ENCODE peak calls at places on chromosome 2, in eight cellular contexts. One of them, this sample, is unnamed.
A peak's percentile ranks its signal among the peaks of the same experiment; 100 is the strongest.

GRCh38 chr2:97267411-97268074 is 154.6 kb downstream of the ANKRD36 start:
- DNase-seq in NCI-H2081 treated with DMSO at 0.1 percent for 48 hours: no peak
- DNase-seq in NCI-H1105: no peak
- DNase-seq in stimulated activated CD4-positive, alpha-beta T cell treated with anti-CD3 and anti-CD28 coated beads, Interleukin-2, amount 100 ng/mL, for 48 hours: no peak
- DNase-seq in stimulated activated CD8-positive, alpha-beta memory T cell treated with anti-CD3 and anti-CD28 coated beads, Interleukin-7, amount 100 ng/mL, for 1 hour: no peak
- DNase-seq in iris pigment epithelial cell: no peak
- DNase-seq in cerebellar nuclear complex: no peak
- DNase-seq in anterior cingulate cortex: no peak
- DNase-seq in this sample: peak; percentile 2

GRCh38 chr2:113272463-113272862 is 6.3 kb downstream of the PAX8 start:
- DNase-seq in NCI-H2081 treated with DMSO at 0.1 percent for 48 hours: no peak
- DNase-seq in NCI-H1105: no peak
- DNase-seq in stimulated activated CD4-positive, alpha-beta T cell treated with anti-CD3 and anti-CD28 coated beads, Interleukin-2, amount 100 ng/mL, for 48 hours: no peak
- DNase-seq in stimulated activated CD8-positive, alpha-beta memory T cell treated with anti-CD3 and anti-CD28 coated beads, Interleukin-7, amount 100 ng/mL, for 1 hour: no peak
- DNase-seq in iris pigment epithelial cell: no peak
- DNase-seq in cerebellar nuclear complex: no peak
- DNase-seq in anterior cingulate cortex: no peak
- DNase-seq in this sample: no peak

GRCh38 chr2:208250401-208250800 is 4.5 kb downstream of the IDH1 start:
- DNase-seq in NCI-H2081 treated with DMSO at 0.1 percent for 48 hours: no peak
- DNase-seq in NCI-H1105: no peak
- DNase-seq in stimulated activated CD4-positive, alpha-beta T cell treated with anti-CD3 and anti-CD28 coated beads, Interleukin-2, amount 100 ng/mL, for 48 hours: no peak
- DNase-seq in stimulated activated CD8-positive, alpha-beta memory T cell treated with anti-CD3 and anti-CD28 coated beads, Interleukin-7, amount 100 ng/mL, for 1 hour: no peak
- DNase-seq in iris pigment epithelial cell: peak; percentile 59
- DNase-seq in cerebellar nuclear complex: no peak
- DNase-seq in anterior cingulate cortex: no peak
- DNase-seq in this sample: no peak

GRCh38 chr2:210546424-210547223 is 9.8 kb upstream of the CPS1 start:
- DNase-seq in NCI-H2081 treated with DMSO at 0.1 percent for 48 hours: no peak
- DNase-seq in NCI-H1105: no peak
- DNase-seq in stimulated activated CD4-positive, alpha-beta T cell treated with anti-CD3 and anti-CD28 coated beads, Interleukin-2, amount 100 ng/mL, for 48 hours: no peak
- DNase-seq in stimulated activated CD8-positive, alpha-beta memory T cell treated with anti-CD3 and anti-CD28 coated beads, Interleukin-7, amount 100 ng/mL, for 1 hour: no peak
- DNase-seq in iris pigment epithelial cell: no peak
- DNase-seq in cerebellar nuclear complex: no peak
- DNase-seq in anterior cingulate cortex: no peak
- DNase-seq in this sample: no peak

GRCh38 chr2:105274046-105274445 is 32.5 kb downstream of the GPR45 start:
- DNase-seq in NCI-H2081 treated with DMSO at 0.1 percent for 48 hours: no peak
- DNase-seq in NCI-H1105: no peak
- DNase-seq in stimulated activated CD4-positive, alpha-beta T cell treated with anti-CD3 and anti-CD28 coated beads, Interleukin-2, amount 100 ng/mL, for 48 hours: no peak
- DNase-seq in stimulated activated CD8-positive, alpha-beta memory T cell treated with anti-CD3 and anti-CD28 coated beads, Interleukin-7, amount 100 ng/mL, for 1 hour: no peak
- DNase-seq in iris pigment epithelial cell: peak; percentile 96
- DNase-seq in cerebellar nuclear complex: no peak
- DNase-seq in anterior cingulate cortex: no peak
- DNase-seq in this sample: no peak

GRCh38 chr2:85032621-85033020 is 61.7 kb downstream of the KCMF1 start:
- DNase-seq in NCI-H2081 treated with DMSO at 0.1 percent for 48 hours: no peak
- DNase-seq in NCI-H1105: no peak
- DNase-seq in stimulated activated CD4-positive, alpha-beta T cell treated with anti-CD3 and anti-CD28 coated beads, Interleukin-2, amount 100 ng/mL, for 48 hours: no peak
- DNase-seq in stimulated activated CD8-positive, alpha-beta memory T cell treated with anti-CD3 and anti-CD28 coated beads, Interleukin-7, amount 100 ng/mL, for 1 hour: no peak
- DNase-seq in iris pigment epithelial cell: peak; percentile 73
- DNase-seq in cerebellar nuclear complex: no peak
- DNase-seq in anterior cingulate cortex: no peak
- DNase-seq in this sample: no peak

GRCh38 chr2:60735496-60736250 is 20.4 kb upstream of the PAPOLG start:
- DNase-seq in NCI-H2081 treated with DMSO at 0.1 percent for 48 hours: no peak
- DNase-seq in NCI-H1105: peak; percentile 16
- DNase-seq in stimulated activated CD4-positive, alpha-beta T cell treated with anti-CD3 and anti-CD28 coated beads, Interleukin-2, amount 100 ng/mL, for 48 hours: peak; percentile 7
- DNase-seq in stimulated activated CD8-positive, alpha-beta memory T cell treated with anti-CD3 and anti-CD28 coated beads, Interleukin-7, amount 100 ng/mL, for 1 hour: peak; percentile 13
- DNase-seq in iris pigment epithelial cell: no peak
- DNase-seq in cerebellar nuclear complex: no peak
- DNase-seq in anterior cingulate cortex: no peak
- DNase-seq in this sample: peak; percentile 46

GRCh38 chr2:36783276-36783675 is 86.8 kb downstream of the VIT start:
- DNase-seq in NCI-H2081 treated with DMSO at 0.1 percent for 48 hours: no peak
- DNase-seq in NCI-H1105: no peak
- DNase-seq in stimulated activated CD4-positive, alpha-beta T cell treated with anti-CD3 and anti-CD28 coated beads, Interleukin-2, amount 100 ng/mL, for 48 hours: no peak
- DNase-seq in stimulated activated CD8-positive, alpha-beta memory T cell treated with anti-CD3 and anti-CD28 coated beads, Interleukin-7, amount 100 ng/mL, for 1 hour: no peak
- DNase-seq in iris pigment epithelial cell: no peak
- DNase-seq in cerebellar nuclear complex: no peak
- DNase-seq in anterior cingulate cortex: no peak
- DNase-seq in this sample: no peak

GRCh38 chr2:128623776-128624424 is 305.2 kb upstream of the HS6ST1 start:
- DNase-seq in NCI-H2081 treated with DMSO at 0.1 percent for 48 hours: no peak
- DNase-seq in NCI-H1105: no peak
- DNase-seq in stimulated activated CD4-positive, alpha-beta T cell treated with anti-CD3 and anti-CD28 coated beads, Interleukin-2, amount 100 ng/mL, for 48 hours: no peak
- DNase-seq in stimulated activated CD8-positive, alpha-beta memory T cell treated with anti-CD3 and anti-CD28 coated beads, Interleukin-7, amount 100 ng/mL, for 1 hour: no peak
- DNase-seq in iris pigment epithelial cell: peak; percentile 95
- DNase-seq in cerebellar nuclear complex: no peak
- DNase-seq in anterior cingulate cortex: no peak
- DNase-seq in this sample: no peak

GRCh38 chr2:33583194-33583938 is 15.7 kb downstream of the FAM98A start:
- DNase-seq in NCI-H2081 treated with DMSO at 0.1 percent for 48 hours: no peak
- DNase-seq in NCI-H1105: no peak
- DNase-seq in stimulated activated CD4-positive, alpha-beta T cell treated with anti-CD3 and anti-CD28 coated beads, Interleukin-2, amount 100 ng/mL, for 48 hours: no peak
- DNase-seq in stimulated activated CD8-positive, alpha-beta memory T cell treated with anti-CD3 and anti-CD28 coated beads, Interleukin-7, amount 100 ng/mL, for 1 hour: no peak
- DNase-seq in iris pigment epithelial cell: peak; percentile 32
- DNase-seq in cerebellar nuclear complex: no peak
- DNase-seq in anterior cingulate cortex: no peak
- DNase-seq in this sample: peak; percentile 34

GRCh38 chr2:38876407-38876806 is 631 bp downstream of the MORN2 start:
- DNase-seq in NCI-H2081 treated with DMSO at 0.1 percent for 48 hours: no peak
- DNase-seq in NCI-H1105: no peak
- DNase-seq in stimulated activated CD4-positive, alpha-beta T cell treated with anti-CD3 and anti-CD28 coated beads, Interleukin-2, amount 100 ng/mL, for 48 hours: no peak
- DNase-seq in stimulated activated CD8-positive, alpha-beta memory T cell treated with anti-CD3 and anti-CD28 coated beads, Interleukin-7, amount 100 ng/mL, for 1 hour: no peak
- DNase-seq in iris pigment epithelial cell: no peak
- DNase-seq in cerebellar nuclear complex: no peak
- DNase-seq in anterior cingulate cortex: no peak
- DNase-seq in this sample: no peak

GRCh38 chr2:44543773-44544725 is 182.3 kb downstream of the CAMKMT start:
- DNase-seq in NCI-H2081 treated with DMSO at 0.1 percent for 48 hours: peak; percentile 95
- DNase-seq in NCI-H1105: no peak
- DNase-seq in stimulated activated CD4-positive, alpha-beta T cell treated with anti-CD3 and anti-CD28 coated beads, Interleukin-2, amount 100 ng/mL, for 48 hours: no peak
- DNase-seq in stimulated activated CD8-positive, alpha-beta memory T cell treated with anti-CD3 and anti-CD28 coated beads, Interleukin-7, amount 100 ng/mL, for 1 hour: no peak
- DNase-seq in iris pigment epithelial cell: no peak
- DNase-seq in cerebellar nuclear complex: no peak
- DNase-seq in anterior cingulate cortex: no peak
- DNase-seq in this sample: no peak

GRCh38 chr2:236143811-236144210 is 24.4 kb downstream of the GBX2 start:
- DNase-seq in NCI-H2081 treated with DMSO at 0.1 percent for 48 hours: no peak
- DNase-seq in NCI-H1105: no peak
- DNase-seq in stimulated activated CD4-positive, alpha-beta T cell treated with anti-CD3 and anti-CD28 coated beads, Interleukin-2, amount 100 ng/mL, for 48 hours: no peak
- DNase-seq in stimulated activated CD8-positive, alpha-beta memory T cell treated with anti-CD3 and anti-CD28 coated beads, Interleukin-7, amount 100 ng/mL, for 1 hour: no peak
- DNase-seq in iris pigment epithelial cell: no peak
- DNase-seq in cerebellar nuclear complex: no peak
- DNase-seq in anterior cingulate cortex: no peak
- DNase-seq in this sample: no peak

GRCh38 chr2:201968045-201968444 is 65.6 kb upstream of the FZD7 start:
- DNase-seq in NCI-H2081 treated with DMSO at 0.1 percent for 48 hours: no peak
- DNase-seq in NCI-H1105: no peak
- DNase-seq in stimulated activated CD4-positive, alpha-beta T cell treated with anti-CD3 and anti-CD28 coated beads, Interleukin-2, amount 100 ng/mL, for 48 hours: no peak
- DNase-seq in stimulated activated CD8-positive, alpha-beta memory T cell treated with anti-CD3 and anti-CD28 coated beads, Interleukin-7, amount 100 ng/mL, for 1 hour: no peak
- DNase-seq in iris pigment epithelial cell: no peak
- DNase-seq in cerebellar nuclear complex: no peak
- DNase-seq in anterior cingulate cortex: no peak
- DNase-seq in this sample: no peak

GRCh38 chr2:231126123-231126522 is 1.3 kb upstream of the HTR2B start:
- DNase-seq in NCI-H2081 treated with DMSO at 0.1 percent for 48 hours: no peak
- DNase-seq in NCI-H1105: no peak
- DNase-seq in stimulated activated CD4-positive, alpha-beta T cell treated with anti-CD3 and anti-CD28 coated beads, Interleukin-2, amount 100 ng/mL, for 48 hours: no peak
- DNase-seq in stimulated activated CD8-positive, alpha-beta memory T cell treated with anti-CD3 and anti-CD28 coated beads, Interleukin-7, amount 100 ng/mL, for 1 hour: no peak
- DNase-seq in iris pigment epithelial cell: no peak
- DNase-seq in cerebellar nuclear complex: no peak
- DNase-seq in anterior cingulate cortex: no peak
- DNase-seq in this sample: no peak

GRCh38 chr2:120526047-120526562 is 180.2 kb downstream of the INHBB start:
- DNase-seq in NCI-H2081 treated with DMSO at 0.1 percent for 48 hours: no peak
- DNase-seq in NCI-H1105: no peak
- DNase-seq in stimulated activated CD4-positive, alpha-beta T cell treated with anti-CD3 and anti-CD28 coated beads, Interleukin-2, amount 100 ng/mL, for 48 hours: no peak
- DNase-seq in stimulated activated CD8-positive, alpha-beta memory T cell treated with anti-CD3 and anti-CD28 coated beads, Interleukin-7, amount 100 ng/mL, for 1 hour: no peak
- DNase-seq in iris pigment epithelial cell: no peak
- DNase-seq in cerebellar nuclear complex: no peak
- DNase-seq in anterior cingulate cortex: no peak
- DNase-seq in this sample: no peak

GRCh38 chr2:112881217-112882000 is 29.6 kb upstream of the IL37 start:
- DNase-seq in NCI-H2081 treated with DMSO at 0.1 percent for 48 hours: no peak
- DNase-seq in NCI-H1105: no peak
- DNase-seq in stimulated activated CD4-positive, alpha-beta T cell treated with anti-CD3 and anti-CD28 coated beads, Interleukin-2, amount 100 ng/mL, for 48 hours: peak; percentile 33
- DNase-seq in stimulated activated CD8-positive, alpha-beta memory T cell treated with anti-CD3 and anti-CD28 coated beads, Interleukin-7, amount 100 ng/mL, for 1 hour: no peak
- DNase-seq in iris pigment epithelial cell: peak; percentile 87
- DNase-seq in cerebellar nuclear complex: no peak
- DNase-seq in anterior cingulate cortex: no peak
- DNase-seq in this sample: peak; percentile 33

GRCh38 chr2:61255580-61256437 is 93.8 kb downstream of the C2orf74 start:
- DNase-seq in NCI-H2081 treated with DMSO at 0.1 percent for 48 hours: no peak
- DNase-seq in NCI-H1105: no peak
- DNase-seq in stimulated activated CD4-positive, alpha-beta T cell treated with anti-CD3 and anti-CD28 coated beads, Interleukin-2, amount 100 ng/mL, for 48 hours: no peak
- DNase-seq in stimulated activated CD8-positive, alpha-beta memory T cell treated with anti-CD3 and anti-CD28 coated beads, Interleukin-7, amount 100 ng/mL, for 1 hour: no peak
- DNase-seq in iris pigment epithelial cell: peak; percentile 91
- DNase-seq in cerebellar nuclear complex: no peak
- DNase-seq in anterior cingulate cortex: no peak
- DNase-seq in this sample: no peak

GRCh38 chr2:74843371-74844298 is 9.7 kb downstream of the HK2 start:
- DNase-seq in NCI-H2081 treated with DMSO at 0.1 percent for 48 hours: no peak
- DNase-seq in NCI-H1105: no peak
- DNase-seq in stimulated activated CD4-positive, alpha-beta T cell treated with anti-CD3 and anti-CD28 coated beads, Interleukin-2, amount 100 ng/mL, for 48 hours: no peak
- DNase-seq in stimulated activated CD8-positive, alpha-beta memory T cell treated with anti-CD3 and anti-CD28 coated beads, Interleukin-7, amount 100 ng/mL, for 1 hour: no peak
- DNase-seq in iris pigment epithelial cell: peak; percentile 86
- DNase-seq in cerebellar nuclear complex: no peak
- DNase-seq in anterior cingulate cortex: no peak
- DNase-seq in this sample: no peak

GRCh38 chr2:12173271-12173942 is 427.0 kb downstream of the LPIN1 start:
- DNase-seq in NCI-H2081 treated with DMSO at 0.1 percent for 48 hours: no peak
- DNase-seq in NCI-H1105: no peak
- DNase-seq in stimulated activated CD4-positive, alpha-beta T cell treated with anti-CD3 and anti-CD28 coated beads, Interleukin-2, amount 100 ng/mL, for 48 hours: no peak
- DNase-seq in stimulated activated CD8-positive, alpha-beta memory T cell treated with anti-CD3 and anti-CD28 coated beads, Interleukin-7, amount 100 ng/mL, for 1 hour: no peak
- DNase-seq in iris pigment epithelial cell: peak; percentile 31
- DNase-seq in cerebellar nuclear complex: no peak
- DNase-seq in anterior cingulate cortex: no peak
- DNase-seq in this sample: no peak

GRCh38 chr2:147374410-147374811 is 470.4 kb upstream of the ACVR2A start:
- DNase-seq in NCI-H2081 treated with DMSO at 0.1 percent for 48 hours: peak; percentile 78
- DNase-seq in NCI-H1105: peak; percentile 83
- DNase-seq in stimulated activated CD4-positive, alpha-beta T cell treated with anti-CD3 and anti-CD28 coated beads, Interleukin-2, amount 100 ng/mL, for 48 hours: no peak
- DNase-seq in stimulated activated CD8-positive, alpha-beta memory T cell treated with anti-CD3 and anti-CD28 coated beads, Interleukin-7, amount 100 ng/mL, for 1 hour: no peak
- DNase-seq in iris pigment epithelial cell: no peak
- DNase-seq in cerebellar nuclear complex: no peak
- DNase-seq in anterior cingulate cortex: no peak
- DNase-seq in this sample: no peak

GRCh38 chr2:16073471-16073870 is 133.1 kb downstream of the MYCN start:
- DNase-seq in NCI-H2081 treated with DMSO at 0.1 percent for 48 hours: no peak
- DNase-seq in NCI-H1105: no peak
- DNase-seq in stimulated activated CD4-positive, alpha-beta T cell treated with anti-CD3 and anti-CD28 coated beads, Interleukin-2, amount 100 ng/mL, for 48 hours: no peak
- DNase-seq in stimulated activated CD8-positive, alpha-beta memory T cell treated with anti-CD3 and anti-CD28 coated beads, Interleukin-7, amount 100 ng/mL, for 1 hour: no peak
- DNase-seq in iris pigment epithelial cell: no peak
- DNase-seq in cerebellar nuclear complex: no peak
- DNase-seq in anterior cingulate cortex: no peak
- DNase-seq in this sample: no peak

GRCh38 chr2:121135168-121135853 is 149.7 kb downstream of the TFCP2L1 start:
- DNase-seq in NCI-H2081 treated with DMSO at 0.1 percent for 48 hours: no peak
- DNase-seq in NCI-H1105: no peak
- DNase-seq in stimulated activated CD4-positive, alpha-beta T cell treated with anti-CD3 and anti-CD28 coated beads, Interleukin-2, amount 100 ng/mL, for 48 hours: no peak
- DNase-seq in stimulated activated CD8-positive, alpha-beta memory T cell treated with anti-CD3 and anti-CD28 coated beads, Interleukin-7, amount 100 ng/mL, for 1 hour: no peak
- DNase-seq in iris pigment epithelial cell: no peak
- DNase-seq in cerebellar nuclear complex: no peak
- DNase-seq in anterior cingulate cortex: no peak
- DNase-seq in this sample: no peak

GRCh38 chr2:43265006-43265770 is 38.8 kb upstream of the ZFP36L2 start:
- DNase-seq in NCI-H2081 treated with DMSO at 0.1 percent for 48 hours: no peak
- DNase-seq in NCI-H1105: no peak
- DNase-seq in stimulated activated CD4-positive, alpha-beta T cell treated with anti-CD3 and anti-CD28 coated beads, Interleukin-2, amount 100 ng/mL, for 48 hours: no peak
- DNase-seq in stimulated activated CD8-positive, alpha-beta memory T cell treated with anti-CD3 and anti-CD28 coated beads, Interleukin-7, amount 100 ng/mL, for 1 hour: no peak
- DNase-seq in iris pigment epithelial cell: no peak
- DNase-seq in cerebellar nuclear complex: no peak
- DNase-seq in anterior cingulate cortex: no peak
- DNase-seq in this sample: no peak

GRCh38 chr2:42925742-42926437 is 133.5 kb upstream of the HAAO start:
- DNase-seq in NCI-H2081 treated with DMSO at 0.1 percent for 48 hours: no peak
- DNase-seq in NCI-H1105: peak; percentile 15
- DNase-seq in stimulated activated CD4-positive, alpha-beta T cell treated with anti-CD3 and anti-CD28 coated beads, Interleukin-2, amount 100 ng/mL, for 48 hours: no peak
- DNase-seq in stimulated activated CD8-positive, alpha-beta memory T cell treated with anti-CD3 and anti-CD28 coated beads, Interleukin-7, amount 100 ng/mL, for 1 hour: no peak
- DNase-seq in iris pigment epithelial cell: no peak
- DNase-seq in cerebellar nuclear complex: no peak
- DNase-seq in anterior cingulate cortex: peak; percentile 32
- DNase-seq in this sample: no peak

GRCh38 chr2:3311601-3312000 is 66.0 kb downstream of the EIPR1 start:
- DNase-seq in NCI-H2081 treated with DMSO at 0.1 percent for 48 hours: no peak
- DNase-seq in NCI-H1105: no peak
- DNase-seq in stimulated activated CD4-positive, alpha-beta T cell treated with anti-CD3 and anti-CD28 coated beads, Interleukin-2, amount 100 ng/mL, for 48 hours: no peak
- DNase-seq in stimulated activated CD8-positive, alpha-beta memory T cell treated with anti-CD3 and anti-CD28 coated beads, Interleukin-7, amount 100 ng/mL, for 1 hour: no peak
- DNase-seq in iris pigment epithelial cell: no peak
- DNase-seq in cerebellar nuclear complex: no peak
- DNase-seq in anterior cingulate cortex: no peak
- DNase-seq in this sample: no peak

GRCh38 chr2:573805-574392 is 103.3 kb downstream of the TMEM18 start:
- DNase-seq in NCI-H2081 treated with DMSO at 0.1 percent for 48 hours: no peak
- DNase-seq in NCI-H1105: no peak
- DNase-seq in stimulated activated CD4-positive, alpha-beta T cell treated with anti-CD3 and anti-CD28 coated beads, Interleukin-2, amount 100 ng/mL, for 48 hours: no peak
- DNase-seq in stimulated activated CD8-positive, alpha-beta memory T cell treated with anti-CD3 and anti-CD28 coated beads, Interleukin-7, amount 100 ng/mL, for 1 hour: no peak
- DNase-seq in iris pigment epithelial cell: no peak
- DNase-seq in cerebellar nuclear complex: no peak
- DNase-seq in anterior cingulate cortex: no peak
- DNase-seq in this sample: no peak

GRCh38 chr2:32647180-32647651 is 19.4 kb downstream of the TTC27 start:
- DNase-seq in NCI-H2081 treated with DMSO at 0.1 percent for 48 hours: no peak
- DNase-seq in NCI-H1105: no peak
- DNase-seq in stimulated activated CD4-positive, alpha-beta T cell treated with anti-CD3 and anti-CD28 coated beads, Interleukin-2, amount 100 ng/mL, for 48 hours: no peak
- DNase-seq in stimulated activated CD8-positive, alpha-beta memory T cell treated with anti-CD3 and anti-CD28 coated beads, Interleukin-7, amount 100 ng/mL, for 1 hour: no peak
- DNase-seq in iris pigment epithelial cell: peak; percentile 93
- DNase-seq in cerebellar nuclear complex: no peak
- DNase-seq in anterior cingulate cortex: no peak
- DNase-seq in this sample: no peak

GRCh38 chr2:105403785-105404698 is 5.2 kb upstream of the FHL2 start:
- DNase-seq in NCI-H2081 treated with DMSO at 0.1 percent for 48 hours: no peak
- DNase-seq in NCI-H1105: peak; percentile 54
- DNase-seq in stimulated activated CD4-positive, alpha-beta T cell treated with anti-CD3 and anti-CD28 coated beads, Interleukin-2, amount 100 ng/mL, for 48 hours: no peak
- DNase-seq in stimulated activated CD8-positive, alpha-beta memory T cell treated with anti-CD3 and anti-CD28 coated beads, Interleukin-7, amount 100 ng/mL, for 1 hour: no peak
- DNase-seq in iris pigment epithelial cell: peak; percentile 95
- DNase-seq in cerebellar nuclear complex: no peak
- DNase-seq in anterior cingulate cortex: no peak
- DNase-seq in this sample: peak; percentile 51

GRCh38 chr2:7070483-7070882 is 153.3 kb downstream of the RNF144A start:
- DNase-seq in NCI-H2081 treated with DMSO at 0.1 percent for 48 hours: no peak
- DNase-seq in NCI-H1105: no peak
- DNase-seq in stimulated activated CD4-positive, alpha-beta T cell treated with anti-CD3 and anti-CD28 coated beads, Interleukin-2, amount 100 ng/mL, for 48 hours: no peak
- DNase-seq in stimulated activated CD8-positive, alpha-beta memory T cell treated with anti-CD3 and anti-CD28 coated beads, Interleukin-7, amount 100 ng/mL, for 1 hour: no peak
- DNase-seq in iris pigment epithelial cell: no peak
- DNase-seq in cerebellar nuclear complex: no peak
- DNase-seq in anterior cingulate cortex: no peak
- DNase-seq in this sample: no peak

GRCh38 chr2:1960761-1961160 is 216.4 kb upstream of the PXDN start:
- DNase-seq in NCI-H2081 treated with DMSO at 0.1 percent for 48 hours: no peak
- DNase-seq in NCI-H1105: no peak
- DNase-seq in stimulated activated CD4-positive, alpha-beta T cell treated with anti-CD3 and anti-CD28 coated beads, Interleukin-2, amount 100 ng/mL, for 48 hours: no peak
- DNase-seq in stimulated activated CD8-positive, alpha-beta memory T cell treated with anti-CD3 and anti-CD28 coated beads, Interleukin-7, amount 100 ng/mL, for 1 hour: no peak
- DNase-seq in iris pigment epithelial cell: no peak
- DNase-seq in cerebellar nuclear complex: no peak
- DNase-seq in anterior cingulate cortex: no peak
- DNase-seq in this sample: no peak

GRCh38 chr2:125456851-125457250 is 1199.1 kb upstream of the GYPC start:
- DNase-seq in NCI-H2081 treated with DMSO at 0.1 percent for 48 hours: peak; percentile 73
- DNase-seq in NCI-H1105: peak; percentile 85
- DNase-seq in stimulated activated CD4-positive, alpha-beta T cell treated with anti-CD3 and anti-CD28 coated beads, Interleukin-2, amount 100 ng/mL, for 48 hours: no peak
- DNase-seq in stimulated activated CD8-positive, alpha-beta memory T cell treated with anti-CD3 and anti-CD28 coated beads, Interleukin-7, amount 100 ng/mL, for 1 hour: no peak
- DNase-seq in iris pigment epithelial cell: no peak
- DNase-seq in cerebellar nuclear complex: no peak
- DNase-seq in anterior cingulate cortex: no peak
- DNase-seq in this sample: no peak

GRCh38 chr2:240433973-240434727 is 1.3 kb upstream of the GPC1 start:
- DNase-seq in NCI-H2081 treated with DMSO at 0.1 percent for 48 hours: no peak
- DNase-seq in NCI-H1105: no peak
- DNase-seq in stimulated activated CD4-positive, alpha-beta T cell treated with anti-CD3 and anti-CD28 coated beads, Interleukin-2, amount 100 ng/mL, for 48 hours: no peak
- DNase-seq in stimulated activated CD8-positive, alpha-beta memory T cell treated with anti-CD3 and anti-CD28 coated beads, Interleukin-7, amount 100 ng/mL, for 1 hour: no peak
- DNase-seq in iris pigment epithelial cell: peak; percentile 95
- DNase-seq in cerebellar nuclear complex: no peak
- DNase-seq in anterior cingulate cortex: no peak
- DNase-seq in this sample: peak; percentile 43

GRCh38 chr2:5021148-5021547 is 671.0 kb upstream of the SOX11 start:
- DNase-seq in NCI-H2081 treated with DMSO at 0.1 percent for 48 hours: no peak
- DNase-seq in NCI-H1105: no peak
- DNase-seq in stimulated activated CD4-positive, alpha-beta T cell treated with anti-CD3 and anti-CD28 coated beads, Interleukin-2, amount 100 ng/mL, for 48 hours: no peak
- DNase-seq in stimulated activated CD8-positive, alpha-beta memory T cell treated with anti-CD3 and anti-CD28 coated beads, Interleukin-7, amount 100 ng/mL, for 1 hour: no peak
- DNase-seq in iris pigment epithelial cell: no peak
- DNase-seq in cerebellar nuclear complex: no peak
- DNase-seq in anterior cingulate cortex: no peak
- DNase-seq in this sample: no peak